ENCODE peak calls at places on chromosomes 4 and X, in five cellular contexts. One of them, this sample, is unnamed.

GRCh38 chr4:89657931-89658700 is 178.8 kb downstream of the SNCA start:
- DNase-seq in tibial nerve: no peak
- DNase-seq in ascending aorta: no peak
- DNase-seq in psoas muscle: no peak
- DNase-seq in K562: no peak
- DNase-seq in this sample: no peak

GRCh38 chr4:121358473-121358872 is 22.3 kb downstream of the QRFPR start:
- DNase-seq in psoas muscle: no peak
- DNase-seq in K562: no peak
- DNase-seq in tibial nerve: no peak
- DNase-seq in ascending aorta: no peak
- DNase-seq in this sample: no peak

GRCh38 chr4:6343950-6344408 is 74.3 kb downstream of the WFS1 start:
- DNase-seq in ascending aorta: no peak
- DNase-seq in K562: peak; percentile 26
- DNase-seq in psoas muscle: no peak
- DNase-seq in tibial nerve: no peak
- DNase-seq in this sample: no peak

GRCh38 chr4:23268072-23268771 is 575.5 kb downstream of the GBA3 start:
- DNase-seq in tibial nerve: no peak
- DNase-seq in K562: no peak
- DNase-seq in ascending aorta: no peak
- DNase-seq in psoas muscle: no peak
- DNase-seq in this sample: no peak

GRCh38 chr4:186485621-186486062 is 69.7 kb downstream of the MTNR1A start:
- DNase-seq in ascending aorta: no peak
- DNase-seq in K562: no peak
- DNase-seq in tibial nerve: peak; percentile 6
- DNase-seq in psoas muscle: no peak
- DNase-seq in this sample: no peak

GRCh38 chrX:36241397-36241796 is 321.9 kb downstream of the CFAP47 start:
- DNase-seq in ascending aorta: no peak
- DNase-seq in psoas muscle: no peak
- DNase-seq in tibial nerve: no peak
- DNase-seq in K562: no peak
- DNase-seq in this sample: no peak

GRCh38 chrX:153900806-153901752 is 3.4 kb upstream of the AVPR2 start:
- DNase-seq in tibial nerve: peak; percentile 28
- DNase-seq in ascending aorta: no peak
- DNase-seq in K562: peak; percentile 76
- DNase-seq in psoas muscle: peak; percentile 74
- DNase-seq in this sample: peak; percentile 37

GRCh38 chr4:14607578-14607977 is 394.7 kb upstream of the CPEB2 start:
- DNase-seq in psoas muscle: no peak
- DNase-seq in K562: no peak
- DNase-seq in tibial nerve: no peak
- DNase-seq in ascending aorta: no peak
- DNase-seq in this sample: no peak

GRCh38 chr4:20337261-20337664 is 85.6 kb downstream of the SLIT2 start:
- DNase-seq in K562: no peak
- DNase-seq in tibial nerve: no peak
- DNase-seq in ascending aorta: no peak
- DNase-seq in psoas muscle: no peak
- DNase-seq in this sample: no peak

GRCh38 chr4:17494258-17494657 is 17.6 kb downstream of the QDPR start:
- DNase-seq in tibial nerve: no peak
- DNase-seq in psoas muscle: no peak
- DNase-seq in K562: peak; percentile 51
- DNase-seq in ascending aorta: no peak
- DNase-seq in this sample: no peak
- H3K27ac ChIP-seq in tibial nerve: no peak overlapping the region
- H3K27ac ChIP-seq in psoas muscle: no peak overlapping the region
- H3K27ac ChIP-seq in K562: peak overlapping the region; percentile 65
- H3K27ac ChIP-seq in ascending aorta: no peak overlapping the region
- H3K27ac ChIP-seq in this sample: no peak overlapping the region

GRCh38 chr4:39555472-39555871 is 28.2 kb upstream of the UGDH start:
- DNase-seq in ascending aorta: no peak
- DNase-seq in tibial nerve: no peak
- DNase-seq in K562: no peak
- DNase-seq in psoas muscle: no peak
- DNase-seq in this sample: no peak
- H3K9me3 ChIP-seq in ascending aorta: no peaks in the 10 kb centered on the region
- H3K9me3 ChIP-seq in tibial nerve: no peaks in the 10 kb centered on the region
- H3K9me3 ChIP-seq in K562: no peaks in the 10 kb centered on the region
- H3K9me3 ChIP-seq in psoas muscle: no peaks in the 10 kb centered on the region
- H3K9me3 ChIP-seq in this sample: no peaks in the 10 kb centered on the region

GRCh38 chr4:118985170-118986000 is 96.7 kb downstream of the SYNPO2 start:
- DNase-seq in ascending aorta: no peak
- DNase-seq in tibial nerve: no peak
- DNase-seq in psoas muscle: peak; percentile 72
- DNase-seq in K562: no peak
- DNase-seq in this sample: no peak
- H3K27ac ChIP-seq in ascending aorta: peak overlapping the region; percentile 95
- H3K27ac ChIP-seq in tibial nerve: no peak overlapping the region
- H3K27ac ChIP-seq in psoas muscle: peak overlapping the region; percentile 95
- H3K27ac ChIP-seq in K562: no peak overlapping the region
- H3K27ac ChIP-seq in this sample: no peak overlapping the region

DNA sequence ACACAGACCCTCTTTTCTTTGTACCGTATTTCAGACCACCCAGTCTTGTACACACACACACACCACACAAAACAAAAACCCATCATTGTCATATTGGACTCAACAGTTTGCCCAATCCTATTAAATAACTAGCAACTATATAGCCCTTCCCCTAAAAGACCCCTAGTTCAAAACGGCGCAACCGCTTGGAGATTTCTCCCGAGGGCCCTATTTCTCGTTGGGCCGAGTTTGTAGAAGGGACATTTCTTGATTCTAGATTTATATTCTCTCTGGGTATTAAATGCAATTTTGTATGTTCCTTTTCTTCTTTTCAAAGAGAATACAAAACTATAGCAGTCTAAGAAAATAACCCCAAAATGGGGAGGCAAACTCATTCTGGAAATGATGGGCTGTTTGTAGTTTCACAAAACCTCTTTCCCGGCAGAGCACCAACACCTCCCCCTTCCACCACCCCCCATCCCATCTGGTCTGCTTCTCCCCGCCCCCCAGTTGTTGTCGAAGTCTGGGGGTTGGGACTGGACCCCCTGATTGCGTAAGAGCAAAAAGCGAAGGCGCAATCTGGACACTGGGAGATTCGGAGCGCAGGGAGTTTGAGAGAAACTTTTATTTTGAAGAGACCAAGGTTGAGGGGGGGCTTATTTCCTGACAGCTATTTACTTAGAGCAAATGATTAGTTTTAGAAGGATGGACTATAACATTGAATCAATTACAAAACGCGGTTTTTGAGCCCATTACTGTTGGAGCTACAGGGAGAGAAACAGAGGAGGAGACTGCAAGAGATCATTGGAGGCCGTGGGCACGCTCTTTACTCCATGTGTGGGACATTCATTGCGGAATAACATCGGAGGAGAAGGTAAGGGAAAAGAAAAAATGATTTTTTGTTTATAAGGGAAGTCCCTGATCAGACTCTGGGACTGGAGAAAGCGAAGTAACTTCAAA is at the start of gene PDGFRA:
- DNase-seq in tibial nerve: peak; percentile 85
- DNase-seq in psoas muscle: peak; percentile 85
- DNase-seq in ascending aorta: no peak
- DNase-seq in K562: no peak
- DNase-seq in this sample: no peak
- H3K9me3 ChIP-seq in tibial nerve: no peaks in the 10 kb centered on the region
- H3K9me3 ChIP-seq in psoas muscle: no peaks in the 10 kb centered on the region
- H3K9me3 ChIP-seq in ascending aorta: no peaks in the 10 kb centered on the region
- H3K9me3 ChIP-seq in K562: no peaks in the 10 kb centered on the region
- H3K9me3 ChIP-seq in this sample: no peaks in the 10 kb centered on the region